ENCODE peak calls at places on chromosomes 11 and 22, in six cellular contexts. Y, G, J, N, D and F are unnamed samples. For H3K9me3, the result is how much of the 10 kb centered on the place peaks cover.

GRCh38 chr11:92711913-92712312 is 257.5 kb upstream of the MTNR1B start:
- DNase-seq in Y (no peak), G (no peak), J (no peak), N (no peak), D (no peak), F (no peak)

GRCh38 chr22:22684605-22685561 is 40.5 kb downstream of the GGTLC2 start:
- DNase-seq in Y (no peak), G (peak), J (no peak), N (no peak), D (peak), F (no peak)

GRCh38 chr11:133956650-133957633 is at the start of gene IGSF9B:
- DNase-seq in Y (peak), G (peak), J (peak), N (peak), D (peak), F (peak)

GRCh38 chr11:9753031-9753430 is 89.2 kb downstream of the SWAP70 start:
- DNase-seq in Y (no peak), G (peak), J (no peak), N (no peak), D (no peak), F (no peak)

GRCh38 chr11:1116666-1117390 is 40.9 kb upstream of the MUC5AC start:
- DNase-seq in Y (peak), G (no peak), J (no peak), N (no peak), D (no peak), F (peak)

GRCh38 chr11:33897761-33898403 is 6.0 kb upstream of the LMO2 start:
- DNase-seq in Y (no peak), G (no peak), J (no peak), N (no peak), D (no peak), F (no peak)

GRCh38 chr11:9264381-9265210 is 554 bp downstream of the DENND5A start:
- DNase-seq in Y (peak), G (peak), J (peak), N (peak), D (peak), F (peak)

GRCh38 chr11:7906481-7906880 is 24.6 kb downstream of the OR10A6 start:
- DNase-seq in Y (no peak), G (no peak), J (no peak), N (no peak), D (no peak), F (no peak)

GRCh38 chr11:103395612-103396011 is 286.4 kb downstream of the DYNC2H1 start:
- DNase-seq in Y (no peak), G (no peak), J (no peak), N (no peak), D (no peak), F (no peak)

GRCh38 chr11:106389096-106389495 is 311.6 kb downstream of the AASDHPPT start:
- DNase-seq in Y (no peak), G (peak), J (no peak), N (no peak), D (no peak), F (no peak)

GRCh38 chr11:65208785-65209710 is 27.3 kb downstream of the CAPN1 start:
- DNase-seq in Y (no peak), G (no peak), J (no peak), N (no peak), D (no peak), F (no peak)

GRCh38 chr22:22103078-22103593 is 120.5 kb upstream of the TOP3B start:
- DNase-seq in Y (no peak), G (no peak), J (no peak), N (peak), D (no peak), F (no peak)

GRCh38 chr11:13233173-13233572 is 44.4 kb upstream of the BMAL1 start:
- DNase-seq in Y (no peak), G (no peak), J (no peak), N (no peak), D (no peak), F (no peak)

GRCh38 chr22:44192811-44193536 is 12.2 kb downstream of the PARVG start:
- DNase-seq in Y (no peak), G (no peak), J (no peak), N (no peak), D (peak), F (no peak)

GRCh38 chr11:113375402-113375801 is 12.2 kb upstream of the ANKK1 start:
- DNase-seq in Y (no peak), G (no peak), J (no peak), N (no peak), D (no peak), F (no peak)

GRCh38 chr11:62487698-62488551 is 58.7 kb downstream of the AHNAK start:
- DNase-seq in Y (peak), G (peak), J (peak), N (no peak), D (no peak), F (no peak)

GRCh38 chr11:117879516-117880480 is 3.3 kb upstream of the FXYD6 start:
- DNase-seq in Y (no peak), G (no peak), J (no peak), N (no peak), D (no peak), F (no peak)

GRCh38 chr11:16841984-16842383 is 103.5 kb downstream of the C11orf58 start:
- DNase-seq in Y (no peak), G (no peak), J (no peak), N (no peak), D (no peak), F (no peak)

GRCh38 chr11:45843158-45843924 is 3.9 kb upstream of the CRY2 start:
- DNase-seq in Y (peak), G (peak), J (peak), N (peak), D (peak), F (peak)

GRCh38 chr11:46475041-46475925 is 83.7 kb upstream of the CHRM4 start:
- DNase-seq in Y (no peak), G (no peak), J (no peak), N (no peak), D (no peak), F (no peak)

GRCh38 chr22:45626198-45626651 is 45.4 kb upstream of the ATXN10 start:
- DNase-seq in Y (no peak), G (no peak), J (no peak), N (peak), D (no peak), F (no peak)

GRCh38 chr11:18676803-18677202 is 21.8 kb upstream of the TMEM86A start:
- DNase-seq in Y (no peak), G (no peak), J (no peak), N (no peak), D (no peak), F (no peak)

DNA sequence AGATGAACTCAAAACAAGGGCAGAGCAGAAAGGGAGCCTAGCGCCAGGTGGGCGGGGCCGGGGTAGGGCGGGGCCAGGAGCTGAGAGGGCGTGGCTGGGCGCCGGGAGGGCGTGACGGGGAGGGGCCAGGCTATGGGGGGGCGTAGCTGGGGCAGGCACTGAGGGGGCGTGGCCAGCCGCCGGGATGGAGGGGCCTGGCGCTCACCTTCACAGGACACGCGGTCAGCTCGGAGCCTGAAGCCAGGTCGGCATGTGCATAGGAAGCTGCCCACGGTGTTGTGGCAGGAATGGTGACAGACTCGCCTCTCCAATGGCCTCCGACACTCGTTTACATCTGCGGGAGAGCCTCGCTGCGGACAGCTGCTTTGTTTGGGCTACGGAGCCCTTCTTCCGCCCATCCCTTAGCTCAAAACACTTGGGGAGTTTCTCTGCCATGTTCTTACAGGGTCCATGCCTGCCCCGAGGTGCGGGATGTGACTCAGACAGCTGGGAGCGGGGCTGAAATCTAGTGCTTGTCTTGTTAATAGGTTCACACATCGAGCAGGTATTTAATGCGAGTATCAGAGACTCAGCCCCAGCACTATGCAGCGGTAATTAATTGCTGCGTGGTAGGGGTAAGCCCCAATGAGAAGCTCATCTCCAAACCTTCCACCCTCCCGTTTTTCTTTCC is 13.4 kb downstream of the VWCE start:
- DNase-seq in Y (no peak), G (peak), J (no peak), N (peak), D (peak), F (no peak)
- H3K4me3 ChIP-seq in Y (no peak), G (no peak), J (peak), N (peak), D (no peak), F (no peak)

DNA sequence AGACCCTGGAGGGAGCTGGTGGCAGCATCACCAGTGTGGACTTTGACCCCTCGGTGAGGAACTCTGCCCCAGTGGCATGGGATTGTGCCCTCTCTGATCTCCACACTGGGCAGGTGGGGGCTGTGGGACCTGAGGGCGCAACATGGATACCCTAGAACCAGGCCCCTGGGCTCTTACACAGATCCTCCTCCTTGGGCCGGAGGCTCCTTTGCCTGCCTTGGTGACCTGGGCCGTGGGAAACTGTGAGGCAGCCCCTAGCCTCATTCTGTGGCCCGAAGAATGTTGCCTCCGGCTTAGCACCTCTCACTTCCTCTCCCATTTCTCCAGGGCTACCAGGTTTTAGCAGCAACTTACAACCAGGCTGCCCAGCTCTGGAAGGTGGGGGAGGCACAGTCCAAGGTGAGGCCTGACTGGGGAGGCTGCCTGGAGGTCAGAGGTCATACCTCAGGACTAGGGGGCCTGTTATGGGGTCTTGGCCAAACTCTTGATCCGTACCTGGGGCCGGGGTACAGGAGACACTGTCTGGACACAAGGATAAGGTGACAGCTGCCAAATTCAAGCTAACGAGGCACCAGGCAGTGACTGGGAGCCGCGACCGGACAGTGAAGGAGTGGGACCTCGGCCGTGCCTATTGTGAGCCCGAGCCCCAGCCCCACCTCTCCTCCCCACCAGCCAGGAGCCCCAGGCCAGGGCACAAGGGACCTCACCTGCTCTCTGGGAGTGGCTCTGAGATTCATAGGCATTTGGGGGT is 12.2 kb downstream of the ATG16L2 start:
- DNase-seq in Y (peak), G (no peak), J (no peak), N (no peak), D (peak), F (no peak)
- H3K9me3 ChIP-seq in Y (under half), G (under half), J (under half), N (under half), D (under half), F (under half)

GRCh38 chr11:130165601-130166456 is 6.2 kb downstream of the ST14 start:
- DNase-seq in Y (no peak), G (peak), J (no peak), N (no peak), D (no peak), F (no peak)
- H3K27ac ChIP-seq in Y (no peak), G (no peak), J (no peak), N (peak), D (no peak), F (no peak)

GRCh38 chr22:46803031-46803880 is 40.8 kb downstream of the TBC1D22A start:
- DNase-seq in Y (peak), G (peak), J (no peak), N (peak), D (peak), F (peak)
- H3K4me3 ChIP-seq in Y (no peak), G (no peak), J (no peak), N (no peak), D (no peak), F (no peak)

GRCh38 chr22:48145738-48146137 is 1383.3 kb downstream of the TBC1D22A start:
- DNase-seq in Y (no peak), G (no peak), J (no peak), N (no peak), D (no peak), F (no peak)
- H3K9me3 ChIP-seq in Y (under half), G (under half), J (under half), N (under half), D (under half), F (under half)

DNA sequence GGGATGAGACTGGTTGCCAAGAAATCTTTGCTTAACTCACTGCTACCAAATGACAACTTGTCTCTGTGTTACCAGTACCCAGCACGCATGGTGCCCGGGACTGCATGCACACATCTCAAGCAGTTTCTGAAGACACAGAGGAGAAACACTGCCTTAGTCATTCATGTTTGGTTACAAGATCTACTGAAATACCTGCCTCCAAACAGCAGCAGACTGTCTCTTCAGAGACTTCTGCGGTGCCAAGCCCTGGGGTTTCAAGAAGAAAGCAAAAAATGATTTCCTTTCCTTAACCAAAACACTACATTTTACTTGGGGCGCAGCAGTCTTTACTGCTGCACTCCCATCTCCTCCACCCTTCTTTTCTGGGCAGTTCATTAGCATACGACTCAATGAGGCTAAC is 4.2 kb downstream of the NAP1L4 start:
- DNase-seq in Y (no peak), G (no peak), J (no peak), N (no peak), D (no peak), F (no peak)
- H3K27ac ChIP-seq in Y (peak), G (no peak), J (peak), N (peak), D (no peak), F (no peak)